ENCODE peak calls at places on chromosome 1, in seven cellular contexts. C is uterus; D is Caco-2; Q is cardiac muscle cell; V is CD8-positive, alpha-beta memory T cell; A is CD4-positive, alpha-beta memory T cell; F is GM23248. T is an unnamed sample.
A peak's percentile ranks its signal among the peaks of the same experiment; 100 is the strongest.

GRCh38 chr1:12121212-12122000 is 45.4 kb upstream of the TNFRSF1B start:
- DNase-seq in Q (peak; percentile 92), F (peak; percentile 44), C (no peak), A (peak; percentile 40), D (no peak), V (peak; percentile 43), T (no peak)

GRCh38 chr1:208267896-208268295 is 23.7 kb upstream of the PLXNA2 start:
- DNase-seq in A (no peak), F (no peak), V (no peak), Q (no peak), C (no peak), D (no peak), T (no peak)

GRCh38 chr1:86205741-86206140 is 49.2 kb upstream of the COL24A1 start:
- DNase-seq in C (no peak), V (no peak), F (peak; percentile 46), Q (no peak), A (no peak), D (no peak), T (no peak)

GRCh38 chr1:40932004-40932403 is 47.5 kb upstream of the CTPS1 start:
- DNase-seq in D (peak; percentile 37), Q (no peak), A (no peak), V (no peak), F (no peak), C (no peak), T (no peak)

GRCh38 chr1:200960948-200961340 is 62.6 kb downstream of the KIF21B start:
- DNase-seq in F (no peak), V (no peak), C (no peak), D (no peak), Q (no peak), A (no peak), T (no peak)

GRCh38 chr1:201748331-201748730 is 80.6 kb upstream of the IPO9 start:
- DNase-seq in Q (peak; percentile 86), D (no peak), F (peak; percentile 95), A (no peak), C (no peak), V (no peak), T (no peak)

GRCh38 chr1:85584264-85584781 is 3.8 kb downstream of the CCN1 start:
- DNase-seq in Q (peak; percentile 92), D (no peak), F (peak; percentile 88), C (no peak), V (no peak), A (no peak), T (no peak)

GRCh38 chr1:167798951-167799350 is 77.2 kb downstream of the MPZL1 start:
- DNase-seq in Q (no peak), A (no peak), V (no peak), C (no peak), F (no peak), D (peak; percentile 72), T (no peak)

GRCh38 chr1:110597966-110598365 is 8.2 kb downstream of the KCNA2 start:
- DNase-seq in V (no peak), C (no peak), F (no peak), D (no peak), Q (no peak), A (no peak), T (no peak)

GRCh38 chr1:44784094-44785026 is 3.6 kb downstream of the BEST4 start:
- DNase-seq in Q (peak; percentile 21), A (peak; percentile 31), V (peak; percentile 58), D (no peak), F (peak; percentile 39), C (peak; percentile 35), T (no peak)

GRCh38 chr1:234858722-234859121 is 248.7 kb upstream of the IRF2BP2 start:
- DNase-seq in F (no peak), A (no peak), V (no peak), Q (no peak), C (no peak), D (no peak), T (no peak)

GRCh38 chr1:38475624-38476005 is 384.0 kb downstream of the RRAGC start:
- DNase-seq in Q (no peak), A (no peak), F (no peak), V (no peak), D (no peak), C (no peak), T (no peak)

GRCh38 chr1:109499661-109500536 is 6.0 kb downstream of the CYB561D1 start:
- DNase-seq in C (no peak), Q (peak; percentile 42), F (peak; percentile 60), V (peak; percentile 77), A (peak; percentile 61), D (peak; percentile 56), T (peak; percentile 56)

GRCh38 chr1:210143465-210144062 is 89.0 kb upstream of the SERTAD4 start:
- DNase-seq in A (no peak), C (peak; percentile 64), V (no peak), F (peak; percentile 75), Q (peak; percentile 82), D (peak; percentile 66), T (peak; percentile 78)

GRCh38 chr1:152870831-152871730 is 7.0 kb upstream of the SMCP start:
- DNase-seq in D (no peak), V (no peak), A (no peak), Q (peak; percentile 4), F (peak; percentile 76), C (no peak), T (no peak)

GRCh38 chr1:228297822-228298221 is 90.0 kb downstream of the OBSCN start:
- DNase-seq in V (no peak), D (no peak), A (no peak), Q (no peak), C (no peak), F (no peak), T (no peak)

GRCh38 chr1:47624531-47624930 is 186.7 kb downstream of the FOXD2 start:
- DNase-seq in V (no peak), Q (no peak), F (no peak), C (no peak), A (no peak), D (no peak), T (peak; percentile 27)

DNA sequence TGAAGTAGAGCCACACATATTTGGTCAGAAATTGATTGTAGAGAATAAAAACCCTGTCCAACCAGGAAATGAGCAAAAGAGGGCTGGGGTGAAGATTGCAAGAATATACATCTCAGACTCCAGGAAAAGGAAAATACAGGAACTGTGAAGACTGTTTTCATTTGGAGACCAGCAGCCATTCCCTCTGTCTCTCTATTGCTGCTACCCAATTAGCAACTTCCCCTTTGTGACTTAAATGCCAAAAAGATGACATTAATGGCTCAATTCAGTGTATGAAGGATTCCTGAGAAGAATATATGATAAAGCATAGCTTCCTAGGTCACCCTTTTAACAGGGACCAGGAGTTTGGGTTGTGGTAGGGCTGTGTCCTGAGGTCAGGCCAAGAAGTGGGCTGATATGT is 31.6 kb upstream of the CEP350 start:
- DNase-seq in D (no peak), C (no peak), V (no peak), Q (no peak), A (no peak), F (no peak), T (no peak)
- H3K4me3 ChIP-seq in D (no peak overlapping the region), C (no peak overlapping the region), V (no peak overlapping the region), Q (no peak overlapping the region), A (no peak overlapping the region), F (no peak overlapping the region), T (no peak overlapping the region)

GRCh38 chr1:60869264-60869663 is 213.1 kb upstream of the NFIA start:
- DNase-seq in V (no peak), C (no peak), A (no peak), F (no peak), D (no peak), Q (no peak), T (no peak)

GRCh38 chr1:60865146-60865545 is 217.2 kb upstream of the NFIA start:
- DNase-seq in Q (no peak), D (no peak), C (no peak), F (no peak), A (no peak), V (no peak), T (no peak)

GRCh38 chr1:60867782-60868181 is 214.6 kb upstream of the NFIA start:
- DNase-seq in A (no peak), D (no peak), C (no peak), Q (no peak), V (no peak), F (no peak), T (no peak)

GRCh38 chr1:60866884-60867648 is 215.3 kb upstream of the NFIA start:
- DNase-seq in A (no peak), Q (peak; percentile 7), V (no peak), F (peak; percentile 58), C (no peak), D (no peak), T (no peak)

DNA sequence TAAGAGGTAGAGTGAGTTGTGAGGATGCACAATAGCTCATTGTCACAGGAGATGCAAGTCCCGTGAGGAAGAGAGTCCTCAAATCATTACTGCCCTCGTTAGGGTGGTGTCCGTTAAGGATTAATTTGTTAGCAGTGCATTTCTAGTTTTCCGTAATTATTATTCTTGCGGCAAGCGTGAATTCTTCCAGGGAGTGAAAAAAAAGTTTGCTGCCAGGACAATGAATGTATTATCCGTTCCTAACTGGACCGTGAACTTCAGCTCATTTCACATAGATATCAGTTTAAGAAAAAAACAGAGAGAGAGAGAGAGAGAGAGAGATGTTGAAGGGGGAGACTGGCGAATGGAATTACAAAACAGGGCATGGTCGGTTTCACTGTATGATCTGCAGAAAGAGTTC is 216.1 kb upstream of the NFIA start:
- DNase-seq in A (no peak), D (no peak), V (no peak), Q (peak; percentile 10), F (no peak), C (no peak), T (no peak)
- H3K36me3 ChIP-seq in A (no peaks in the 10 kb centered on the region), D (no peaks in the 10 kb centered on the region), V (no peaks in the 10 kb centered on the region), Q (no peaks in the 10 kb centered on the region), F (no peaks in the 10 kb centered on the region), C (no peaks in the 10 kb centered on the region), T (no peaks in the 10 kb centered on the region)

GRCh38 chr1:16117369-16117768 is 38.5 kb downstream of the EPHA2 start:
- DNase-seq in C (no peak), F (peak; percentile 88), D (no peak), V (peak; percentile 6), Q (peak; percentile 34), A (no peak), T (no peak)

GRCh38 chr1:16115468-16116363 is 40.2 kb downstream of the EPHA2 start:
- DNase-seq in A (no peak), F (no peak), V (peak; percentile 9), Q (no peak), C (no peak), D (no peak), T (no peak)

GRCh38 chr1:16112558-16113555 is 39.4 kb upstream of the FAM131C start:
- DNase-seq in D (peak; percentile 52), V (no peak), A (no peak), F (no peak), Q (peak; percentile 68), C (no peak), T (no peak)

GRCh38 chr1:16116625-16117024 is 39.2 kb downstream of the EPHA2 start:
- DNase-seq in V (no peak), D (no peak), Q (no peak), C (no peak), F (no peak), A (no peak), T (no peak)

GRCh38 chr1:16114527-16115467 is 41.1 kb downstream of the EPHA2 start:
- DNase-seq in Q (peak; percentile 32), A (no peak), D (no peak), C (no peak), V (peak; percentile 4), F (no peak), T (no peak)
- H3K4me3 ChIP-seq in Q (no peak overlapping the region), A (no peak overlapping the region), D (no peak overlapping the region), C (no peak overlapping the region), V (no peak overlapping the region), F (no peak overlapping the region), T (no peak overlapping the region)

DNA sequence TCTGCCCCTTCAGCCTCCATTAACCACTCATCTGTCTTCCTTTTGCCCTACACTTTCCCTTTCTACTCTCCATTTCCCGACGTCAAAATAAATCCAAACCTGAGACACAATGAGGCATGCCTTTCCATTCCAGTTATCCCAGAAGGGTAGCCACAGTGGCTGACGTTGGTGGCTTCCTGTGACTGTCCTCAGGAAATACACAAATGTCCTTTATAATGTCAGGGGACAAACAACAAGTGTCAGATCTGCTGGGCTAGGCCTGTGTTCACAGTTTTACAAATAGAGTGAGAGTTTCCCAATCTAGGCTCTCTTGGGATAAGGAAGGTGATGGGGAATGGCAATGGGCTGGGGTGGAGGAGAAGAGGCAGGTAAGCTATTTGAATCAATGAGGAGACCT is 135.3 kb downstream of the BRINP2 start:
- DNase-seq in Q (no peak), C (no peak), D (no peak), V (no peak), A (no peak), F (no peak), T (no peak)
- H3K36me3 ChIP-seq in Q (no peaks in the 10 kb centered on the region), C (no peaks in the 10 kb centered on the region), D (no peaks in the 10 kb centered on the region), V (no peaks in the 10 kb centered on the region), A (no peaks in the 10 kb centered on the region), F (no peaks in the 10 kb centered on the region), T (no peaks in the 10 kb centered on the region)